ENCODE peak calls at places on chromosomes 6 and 20, in five cellular contexts. One of them, this sample, is unnamed.

GRCh38 chr6:110629153-110629552 is 152.7 kb upstream of the SLC22A16 start:
- DNase-seq in EL: no peak
- DNase-seq in activated naive CD4-positive, alpha-beta T cell treated with Interleukin-2 at 50 U/mL for 16 hours: no peak
- DNase-seq in NCI-H1105: peak
- DNase-seq in iris pigment epithelial cell: no peak
- DNase-seq in this sample: no peak

GRCh38 chr20:63501818-63502670 is 3.2 kb upstream of the EEF1A2 start:
- DNase-seq in EL: no peak
- DNase-seq in activated naive CD4-positive, alpha-beta T cell treated with Interleukin-2 at 50 U/mL for 16 hours: no peak
- DNase-seq in NCI-H1105: peak
- DNase-seq in iris pigment epithelial cell: no peak
- DNase-seq in this sample: no peak

GRCh38 chr20:59948828-59949720 is 8.9 kb downstream of the FAM217B start:
- DNase-seq in EL: peak
- DNase-seq in activated naive CD4-positive, alpha-beta T cell treated with Interleukin-2 at 50 U/mL for 16 hours: no peak
- DNase-seq in NCI-H1105: peak
- DNase-seq in iris pigment epithelial cell: peak
- DNase-seq in this sample: peak

GRCh38 chr6:164749126-164749758 is 560.2 kb downstream of the C6orf118 start:
- DNase-seq in EL: no peak
- DNase-seq in activated naive CD4-positive, alpha-beta T cell treated with Interleukin-2 at 50 U/mL for 16 hours: no peak
- DNase-seq in NCI-H1105: peak
- DNase-seq in iris pigment epithelial cell: peak
- DNase-seq in this sample: peak

GRCh38 chr6:139762587-139763031 is 388.2 kb upstream of the CITED2 start:
- DNase-seq in EL: peak
- DNase-seq in activated naive CD4-positive, alpha-beta T cell treated with Interleukin-2 at 50 U/mL for 16 hours: no peak
- DNase-seq in NCI-H1105: no peak
- DNase-seq in iris pigment epithelial cell: peak
- DNase-seq in this sample: peak

GRCh38 chr6:138231399-138231886 is 13.2 kb upstream of the PBOV1 start:
- DNase-seq in EL: no peak
- DNase-seq in activated naive CD4-positive, alpha-beta T cell treated with Interleukin-2 at 50 U/mL for 16 hours: no peak
- DNase-seq in NCI-H1105: peak
- DNase-seq in iris pigment epithelial cell: peak
- DNase-seq in this sample: no peak

GRCh38 chr20:41366546-41367392 is at the start of gene EMILIN3:
- DNase-seq in EL: no peak
- DNase-seq in activated naive CD4-positive, alpha-beta T cell treated with Interleukin-2 at 50 U/mL for 16 hours: no peak
- DNase-seq in NCI-H1105: no peak
- DNase-seq in iris pigment epithelial cell: no peak
- DNase-seq in this sample: no peak

GRCh38 chr6:42260972-42261371 is 43.3 kb upstream of the MRPS10 start:
- DNase-seq in EL: peak
- DNase-seq in activated naive CD4-positive, alpha-beta T cell treated with Interleukin-2 at 50 U/mL for 16 hours: peak
- DNase-seq in NCI-H1105: no peak
- DNase-seq in iris pigment epithelial cell: no peak
- DNase-seq in this sample: peak

GRCh38 chr6:63290507-63291049 is 29.2 kb downstream of the LGSN start:
- DNase-seq in EL: no peak
- DNase-seq in activated naive CD4-positive, alpha-beta T cell treated with Interleukin-2 at 50 U/mL for 16 hours: no peak
- DNase-seq in NCI-H1105: no peak
- DNase-seq in iris pigment epithelial cell: no peak
- DNase-seq in this sample: no peak

GRCh38 chr20:53825282-53825681 is 231.6 kb upstream of the ZNF217 start:
- DNase-seq in EL: no peak
- DNase-seq in activated naive CD4-positive, alpha-beta T cell treated with Interleukin-2 at 50 U/mL for 16 hours: no peak
- DNase-seq in NCI-H1105: no peak
- DNase-seq in iris pigment epithelial cell: no peak
- DNase-seq in this sample: no peak

GRCh38 chr6:64733433-64733832 is 973.6 kb downstream of the EYS start:
- DNase-seq in EL: no peak
- DNase-seq in activated naive CD4-positive, alpha-beta T cell treated with Interleukin-2 at 50 U/mL for 16 hours: no peak
- DNase-seq in NCI-H1105: no peak
- DNase-seq in iris pigment epithelial cell: no peak
- DNase-seq in this sample: no peak

GRCh38 chr6:16766043-16766521 is 4.8 kb upstream of the ATXN1 start:
- DNase-seq in EL: peak
- DNase-seq in activated naive CD4-positive, alpha-beta T cell treated with Interleukin-2 at 50 U/mL for 16 hours: peak
- DNase-seq in NCI-H1105: no peak
- DNase-seq in iris pigment epithelial cell: peak
- DNase-seq in this sample: peak

GRCh38 chr6:127971945-127972391 is 71.1 kb upstream of the THEMIS start:
- DNase-seq in EL: peak
- DNase-seq in activated naive CD4-positive, alpha-beta T cell treated with Interleukin-2 at 50 U/mL for 16 hours: peak
- DNase-seq in NCI-H1105: no peak
- DNase-seq in iris pigment epithelial cell: peak
- DNase-seq in this sample: peak

GRCh38 chr20:46683939-46684750 is 5.1 kb downstream of the TP53RK start:
- DNase-seq in EL: peak
- DNase-seq in activated naive CD4-positive, alpha-beta T cell treated with Interleukin-2 at 50 U/mL for 16 hours: no peak
- DNase-seq in NCI-H1105: peak
- DNase-seq in iris pigment epithelial cell: peak
- DNase-seq in this sample: no peak

GRCh38 chr20:528923-529594 is 14.5 kb downstream of the CSNK2A1 start:
- DNase-seq in EL: peak
- DNase-seq in activated naive CD4-positive, alpha-beta T cell treated with Interleukin-2 at 50 U/mL for 16 hours: no peak
- DNase-seq in NCI-H1105: no peak
- DNase-seq in iris pigment epithelial cell: peak
- DNase-seq in this sample: peak

GRCh38 chr6:157989541-157990289 is 8.1 kb downstream of the SYNJ2 start:
- DNase-seq in EL: peak
- DNase-seq in activated naive CD4-positive, alpha-beta T cell treated with Interleukin-2 at 50 U/mL for 16 hours: no peak
- DNase-seq in NCI-H1105: peak
- DNase-seq in iris pigment epithelial cell: peak
- DNase-seq in this sample: peak

GRCh38 chr20:52852695-52853094 is 119.5 kb upstream of the TSHZ2 start:
- DNase-seq in EL: no peak
- DNase-seq in activated naive CD4-positive, alpha-beta T cell treated with Interleukin-2 at 50 U/mL for 16 hours: no peak
- DNase-seq in NCI-H1105: no peak
- DNase-seq in iris pigment epithelial cell: no peak
- DNase-seq in this sample: no peak

GRCh38 chr6:42294759-42295158 is 77.1 kb upstream of the MRPS10 start:
- DNase-seq in EL: peak
- DNase-seq in activated naive CD4-positive, alpha-beta T cell treated with Interleukin-2 at 50 U/mL for 16 hours: no peak
- DNase-seq in NCI-H1105: no peak
- DNase-seq in iris pigment epithelial cell: peak
- DNase-seq in this sample: peak

GRCh38 chr6:91782789-91783188 is 1195.9 kb upstream of the MAP3K7 start:
- DNase-seq in EL: no peak
- DNase-seq in activated naive CD4-positive, alpha-beta T cell treated with Interleukin-2 at 50 U/mL for 16 hours: no peak
- DNase-seq in NCI-H1105: no peak
- DNase-seq in iris pigment epithelial cell: no peak
- DNase-seq in this sample: peak